ENCODE peak calls at places on chromosomes 6 and 20, in nine cellular contexts. N is cardiac muscle cell; G is neural crest cell; D is anterior cingulate cortex; I is PC-3; A is stimulated activated CD8-positive, alpha-beta memory T cell treated with anti-CD3 and anti-CD28 coated beads, Interleukin-4, amount 100 ng/mL, for 4 hours; J is myocyte; Z is fibroblast of the conjunctiva; M is naive thymus-derived CD8-positive, alpha-beta T cell. T is an unnamed sample.

GRCh38 chr6:144878577-144878976 is 593.4 kb downstream of the UTRN start:
- DNase-seq in N (no peak), G (no peak), D (no peak), I (no peak), A (no peak), J (no peak), Z (no peak), M (no peak), T (no peak)

GRCh38 chr6:156919370-156919769 is 142.2 kb downstream of the ARID1B start:
- DNase-seq in N (no peak), G (no peak), D (no peak), I (no peak), A (no peak), J (peak), Z (no peak), M (no peak), T (no peak)

GRCh38 chr6:27238010-27238983 is 9.2 kb upstream of the PRSS16 start:
- DNase-seq in N (no peak), G (no peak), D (no peak), I (no peak), A (no peak), J (peak), Z (no peak), M (no peak), T (no peak)

GRCh38 chr6:168941036-168941435 is 312.6 kb downstream of the THBS2 start:
- DNase-seq in N (no peak), G (no peak), D (no peak), I (no peak), A (no peak), J (no peak), Z (no peak), M (no peak), T (no peak)

GRCh38 chr6:14108571-14109410 is 8.8 kb upstream of the CD83 start:
- DNase-seq in N (no peak), G (no peak), D (peak), I (no peak), A (no peak), J (peak), Z (no peak), M (no peak), T (no peak)

GRCh38 chr20:63008541-63009043 is 1.8 kb upstream of the BHLHE23 start:
- DNase-seq in N (no peak), G (no peak), D (no peak), I (no peak), A (no peak), J (no peak), Z (no peak), M (no peak), T (no peak)

GRCh38 chr20:51409192-51409875 is 133.2 kb downstream of the NFATC2 start:
- DNase-seq in N (no peak), G (no peak), D (no peak), I (no peak), A (no peak), J (no peak), Z (no peak), M (no peak), T (no peak)

GRCh38 chr20:35607003-35607735 is 8.5 kb upstream of the SPAG4 start:
- DNase-seq in N (no peak), G (no peak), D (no peak), I (peak), A (no peak), J (no peak), Z (no peak), M (no peak), T (no peak)

GRCh38 chr6:169247991-169248390 is 5.7 kb downstream of the THBS2 start:
- DNase-seq in N (no peak), G (no peak), D (no peak), I (no peak), A (no peak), J (no peak), Z (no peak), M (no peak), T (no peak)

GRCh38 chr20:54746796-54747195 is 271.4 kb downstream of the DOK5 start:
- DNase-seq in N (no peak), G (no peak), D (no peak), I (no peak), A (no peak), J (no peak), Z (no peak), M (no peak), T (no peak)

GRCh38 chr20:13007596-13007995 is 1.2 kb upstream of the SPTLC3 start:
- DNase-seq in N (no peak), G (no peak), D (no peak), I (no peak), A (no peak), J (no peak), Z (no peak), M (no peak), T (no peak)

GRCh38 chr6:5684320-5684719 is 322.4 kb downstream of the NRN1 start:
- DNase-seq in N (no peak), G (no peak), D (no peak), I (peak), A (no peak), J (peak), Z (peak), M (no peak), T (no peak)

GRCh38 chr6:155013457-155013876 is 18.4 kb downstream of the TIAM2 start:
- DNase-seq in N (no peak), G (no peak), D (no peak), I (no peak), A (no peak), J (no peak), Z (no peak), M (no peak), T (no peak)

GRCh38 chr6:169864148-169865030 is 113.0 kb downstream of the ERMARD start:
- DNase-seq in N (no peak), G (no peak), D (no peak), I (no peak), A (no peak), J (no peak), Z (no peak), M (no peak), T (no peak)

GRCh38 chr20:62149532-62150235 is 6.1 kb downstream of the SS18L1 start:
- DNase-seq in N (peak), G (no peak), D (no peak), I (no peak), A (no peak), J (no peak), Z (no peak), M (no peak), T (no peak)

GRCh38 chr6:53233309-53233708 is 84.7 kb upstream of the GCM1 start:
- DNase-seq in N (no peak), G (no peak), D (no peak), I (peak), A (no peak), J (no peak), Z (no peak), M (no peak), T (no peak)

GRCh38 chr6:136212616-136213396 is 37.3 kb downstream of the MTFR2 start:
- DNase-seq in N (peak), G (no peak), D (no peak), I (no peak), A (no peak), J (no peak), Z (no peak), M (no peak), T (no peak)

GRCh38 chr6:11785953-11786579 is 7.5 kb upstream of the ADTRP start:
- DNase-seq in N (no peak), G (no peak), D (no peak), I (no peak), A (no peak), J (no peak), Z (no peak), M (no peak), T (no peak)

GRCh38 chr6:99350573-99350972 is 1.1 kb upstream of the FAXC start:
- DNase-seq in N (no peak), G (no peak), D (no peak), I (no peak), A (no peak), J (no peak), Z (no peak), M (no peak), T (no peak)

GRCh38 chr6:69398311-69398710 is 398.5 kb downstream of the LMBRD1 start:
- DNase-seq in N (no peak), G (no peak), D (no peak), I (no peak), A (no peak), J (no peak), Z (no peak), M (no peak), T (no peak)

GRCh38 chr6:62013719-62014118 is 272.3 kb downstream of the KHDRBS2 start:
- DNase-seq in N (no peak), G (no peak), D (no peak), I (no peak), A (no peak), J (no peak), Z (no peak), M (no peak), T (no peak)

GRCh38 chr6:159184559-159184958 is 15.4 kb downstream of the FNDC1 start:
- DNase-seq in N (no peak), G (no peak), D (no peak), I (no peak), A (no peak), J (peak), Z (no peak), M (no peak), T (no peak)

GRCh38 chr20:1618479-1618878 is 1.3 kb downstream of the SIRPB1 start:
- DNase-seq in N (no peak), G (no peak), D (no peak), I (peak), A (no peak), J (no peak), Z (no peak), M (no peak), T (no peak)

GRCh38 chr20:43323592-43323991 is 133.9 kb upstream of the PTPRT start:
- DNase-seq in N (no peak), G (no peak), D (no peak), I (no peak), A (no peak), J (no peak), Z (no peak), M (no peak), T (no peak)

T was measured in hypothalamus.